ENCODE peak calls at places on chromosomes 16 and 17, in five cellular contexts. J is cardiac septum, E is MV-4-11, N is Caki2, R is fibroblast of mammary gland. G is an unnamed sample.

GRCh38 chr17:66661857-66662256 is 173.1 kb upstream of the CACNG5 start:
- DNase-seq in J (no peak), E (no peak), N (no peak), R (no peak), G (no peak)

GRCh38 chr17:76000016-76000754 is 470 bp upstream of the CDK3 start:
- DNase-seq in J (no peak), E (peak), N (no peak), R (peak), G (peak)

GRCh38 chr16:17414421-17414820 is 56.3 kb downstream of the XYLT1 start:
- DNase-seq in J (no peak), E (peak), N (no peak), R (no peak), G (no peak)

GRCh38 chr16:995087-995486 is 13.5 kb downstream of the SOX8 start:
- DNase-seq in J (no peak), E (no peak), N (no peak), R (peak), G (no peak)

GRCh38 chr17:83086197-83086880 is 6.9 kb downstream of the METRNL start:
- DNase-seq in J (no peak), E (no peak), N (no peak), R (no peak), G (no peak)

GRCh38 chr17:213286-214105 is 32.0 kb upstream of the DOC2B start:
- DNase-seq in J (peak), E (no peak), N (no peak), R (no peak), G (no peak)

GRCh38 chr17:46963571-46963970 is 15.5 kb downstream of the RPRML start:
- DNase-seq in J (no peak), E (no peak), N (no peak), R (no peak), G (no peak)

GRCh38 chr16:66270333-66270927 is 96.1 kb upstream of the CDH5 start:
- DNase-seq in J (peak), E (peak), N (peak), R (peak), G (peak)

GRCh38 chr16:81630632-81631026 is 148.5 kb upstream of the PLCG2 start:
- DNase-seq in J (no peak), E (no peak), N (no peak), R (no peak), G (no peak)

G was measured in glutamatergic neuron.